ENCODE peak calls at places on chromosomes 4 and X, in six cellular contexts. R is OCI-LY7; V is AG09309; I is activated CD4-positive, alpha-beta T cell treated with anti-CD3 and anti-CD28 coated beads for 48 hours; D is progenitor cell of endocrine pancreas; E is A549. P is an unnamed sample.

GRCh38 chrX:115562492-115562872 is 1.5 kb downstream of the PLS3 start:
- DNase-seq in R (no peak), V (no peak), I (no peak), D (no peak), E (peak), P (no peak)

GRCh38 chr4:158652920-158653319 is 18.8 kb downstream of the C4orf46 start:
- DNase-seq in R (no peak), V (no peak), I (no peak), D (no peak), E (no peak), P (no peak)

GRCh38 chr4:88091378-88091777 is 67.1 kb downstream of the ABCG2 start:
- DNase-seq in R (no peak), V (no peak), I (no peak), D (no peak), E (no peak), P (no peak)

GRCh38 chr4:189385579-189385978 is 555.1 kb upstream of the FRG1 start:
- DNase-seq in R (no peak), V (no peak), I (no peak), D (no peak), E (no peak), P (no peak)

GRCh38 chr4:186727977-186728519 is 4.4 kb upstream of the FAT1 start:
- DNase-seq in R (no peak), V (no peak), I (no peak), D (no peak), E (peak), P (no peak)

GRCh38 chr4:134665429-134665828 is 463.8 kb upstream of the PABPC4L start:
- DNase-seq in R (no peak), V (no peak), I (no peak), D (no peak), E (no peak), P (no peak)

GRCh38 chrX:10112510-10112909 is 44.3 kb upstream of the CLCN4 start:
- DNase-seq in R (peak), V (no peak), I (peak), D (no peak), E (no peak), P (no peak)

GRCh38 chrX:132022115-132022862 is 813 bp upstream of the STK26 start:
- DNase-seq in R (peak), V (no peak), I (peak), D (no peak), E (peak), P (no peak)

GRCh38 chr4:164807611-164808010 is 53.7 kb downstream of the SMIM31 start:
- DNase-seq in R (no peak), V (no peak), I (no peak), D (no peak), E (peak), P (no peak)

GRCh38 chr4:39442910-39443480 is 15.7 kb downstream of the RPL9 start:
- DNase-seq in R (no peak), V (no peak), I (peak), D (no peak), E (no peak), P (no peak)

GRCh38 chr4:110620352-110621327 is 2.2 kb downstream of the PITX2 start:
- DNase-seq in R (peak), V (no peak), I (peak), D (peak), E (no peak), P (no peak)

GRCh38 chr4:164949448-164950118 is 27.9 kb downstream of the TRIM61 start:
- DNase-seq in R (peak), V (no peak), I (no peak), D (no peak), E (no peak), P (no peak)

GRCh38 chrX:109347618-109348017 is 134.3 kb downstream of the GUCY2F start:
- DNase-seq in R (no peak), V (no peak), I (no peak), D (no peak), E (no peak), P (no peak)